ENCODE peak calls at places on chromosomes 7 and 10, in eight cellular contexts. N is nucleus accumbens, D is anterior cingulate cortex, X is Calu3, C is fibroblast of pulmonary artery, S is fibroblast of villous mesenchyme, U is NB4, T is neural crest cell. P is an unnamed sample.

GRCh38 chr10:15169555-15170407 is 1.3 kb upstream of the NMT2 start:
- DNase-seq in D (no peak), X (no peak), N (no peak), S (no peak), U (peak), C (no peak), T (no peak), P (no peak)

GRCh38 chr10:69831231-69831855 is 29.6 kb downstream of the COL13A1 start:
- DNase-seq in T (no peak), D (no peak), S (no peak), U (no peak), N (no peak), X (no peak), C (no peak), P (no peak)

GRCh38 chr10:17026686-17027485 is 102.7 kb downstream of the CUBN start:
- DNase-seq in C (peak), U (no peak), T (no peak), D (no peak), S (no peak), N (no peak), X (no peak), P (no peak)

GRCh38 chr7:66157060-66157459 is 42.4 kb downstream of the CRCP start:
- DNase-seq in D (no peak), S (peak), X (no peak), C (no peak), T (no peak), U (no peak), N (no peak), P (no peak)

GRCh38 chr10:79927111-79927828 is 21.6 kb downstream of the SFTPD start:
- DNase-seq in S (no peak), T (no peak), U (no peak), D (no peak), X (no peak), C (no peak), N (no peak), P (no peak)

GRCh38 chr10:31262672-31263071 is 56.3 kb upstream of the ZEB1 start:
- DNase-seq in X (no peak), T (no peak), U (no peak), N (no peak), C (peak), D (no peak), S (peak), P (peak)

GRCh38 chr7:11261470-11261869 is 287.8 kb downstream of the PHF14 start:
- DNase-seq in S (no peak), X (peak), U (no peak), T (no peak), D (no peak), C (no peak), N (no peak), P (no peak)

GRCh38 chr7:117322741-117323584 is at the start of gene WNT2:
- DNase-seq in S (peak), C (peak), U (no peak), D (peak), N (no peak), T (no peak), X (no peak), P (no peak)

GRCh38 chr7:31432831-31433340 is 81.0 kb upstream of the ITPRID1 start:
- DNase-seq in D (no peak), C (peak), X (no peak), T (no peak), U (no peak), N (no peak), S (no peak), P (no peak)

GRCh38 chr10:99631496-99631895 is 11.3 kb upstream of the SLC25A28 start:
- DNase-seq in T (no peak), X (no peak), D (no peak), U (no peak), C (peak), N (no peak), S (peak), P (no peak)

GRCh38 chr10:23344251-23344841 is at the start of gene C10orf67:
- DNase-seq in C (peak), S (peak), U (no peak), N (peak), X (peak), T (peak), D (peak), P (peak)

P was measured in left cardiac atrium.